ENCODE peak calls at places on chromosomes 5 and 9, in eight cellular contexts. S, G, P, A, V, L, Y and M are unnamed samples.

GRCh38 chr5:57316798-57317327 is 143.0 kb downstream of the GPBP1 start:
- DNase-seq in G (no peak), S (no peak), P (no peak), V (peak; percentile 100), L (no peak), Y (no peak), A (no peak), M (peak; percentile 91)

GRCh38 chr5:135221696-135222095 is 177.3 kb downstream of the MACROH2A1 start:
- DNase-seq in Y (no peak), G (no peak), L (no peak), A (peak; percentile 35), P (no peak), S (no peak), V (no peak), M (no peak)

GRCh38 chr5:118701796-118702195 is 286.6 kb downstream of the DTWD2 start:
- DNase-seq in Y (no peak), L (no peak), P (no peak), A (no peak), V (no peak), S (no peak), G (no peak), M (no peak)

GRCh38 chr5:68344447-68345111 is 129.0 kb downstream of the PIK3R1 start:
- DNase-seq in V (peak; percentile 50), L (no peak), S (peak; percentile 79), Y (no peak), P (no peak), A (no peak), G (no peak), M (peak; percentile 76)

GRCh38 chr9:36092509-36093215 is 43.9 kb upstream of the GLIPR2 start:
- DNase-seq in S (no peak), G (no peak), L (no peak), Y (no peak), A (peak; percentile 49), V (no peak), P (no peak), M (no peak)

GRCh38 chr9:124465736-124466135 is 15.5 kb downstream of the ADGRD2 start:
- DNase-seq in L (no peak), A (peak; percentile 11), Y (peak; percentile 16), G (no peak), P (no peak), V (no peak), S (no peak), M (no peak)

GRCh38 chr9:117411547-117411946 is 3.3 kb downstream of the ASTN2 start:
- DNase-seq in V (peak; percentile 6), Y (no peak), A (no peak), S (no peak), L (peak; percentile 80), G (no peak), P (no peak), M (no peak)

GRCh38 chr5:6504677-6505414 is 56.2 kb downstream of the UBE2QL1 start:
- DNase-seq in G (no peak), P (no peak), S (no peak), V (peak; percentile 15), A (no peak), L (no peak), Y (no peak), M (peak; percentile 71)

GRCh38 chr5:104088876-104089778 is 526.5 kb upstream of the NUDT12 start:
- DNase-seq in S (no peak), G (no peak), L (no peak), A (no peak), Y (no peak), P (no peak), V (no peak), M (no peak)

GRCh38 chr5:100496296-100496695 is 38.9 kb upstream of the FAM174A start:
- DNase-seq in L (no peak), Y (no peak), G (no peak), P (no peak), S (no peak), V (peak; percentile 5), A (no peak), M (no peak)

GRCh38 chr9:127065592-127065991 is 56.8 kb downstream of the ANGPTL2 start:
- DNase-seq in V (peak; percentile 96), S (peak; percentile 19), A (no peak), Y (no peak), G (no peak), L (no peak), P (no peak), M (no peak)

GRCh38 chr9:129596541-129597328 is 24.2 kb downstream of the C9orf50 start:
- DNase-seq in G (peak; percentile 67), V (peak; percentile 73), P (peak; percentile 73), Y (no peak), S (no peak), L (no peak), A (no peak), M (no peak)

DNA sequence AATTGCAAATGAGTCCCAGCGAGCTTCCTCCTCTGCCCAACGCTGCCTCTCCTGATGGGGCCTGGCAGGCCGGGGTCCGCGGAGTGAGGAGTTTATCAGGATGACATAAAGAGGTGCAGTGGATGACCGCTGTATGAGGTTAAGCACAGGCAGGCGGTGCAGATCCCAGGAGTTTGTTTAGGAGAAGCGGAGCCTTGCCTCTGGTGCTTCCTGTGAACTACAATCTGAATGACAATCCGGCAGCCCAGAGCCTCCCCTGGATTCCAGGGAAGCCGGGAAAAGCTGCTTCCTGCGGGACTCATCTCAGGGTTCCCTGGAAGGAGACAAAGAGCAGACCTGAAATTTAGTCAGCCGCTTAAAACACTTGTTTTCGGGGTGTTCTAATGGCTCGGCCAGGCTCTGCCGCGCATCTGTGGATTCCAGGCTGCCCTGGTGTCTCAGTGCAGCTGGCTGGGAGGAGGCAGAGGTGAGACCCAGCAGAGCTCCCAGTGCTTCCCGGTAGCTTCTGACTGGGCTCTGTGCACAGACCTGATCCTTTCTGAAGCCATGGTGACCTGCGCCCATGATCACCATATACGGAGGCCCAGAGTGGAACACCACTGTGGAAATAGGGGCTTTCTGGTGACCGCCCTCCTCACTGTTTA is 69.9 kb upstream of the IRX4 start:
- DNase-seq in V (no peak), G (no peak), P (no peak), A (no peak), Y (no peak), S (no peak), L (no peak), M (no peak)
- TF ChIP-seq CTCF in V (no peak), G (no peak), P (no peak), A (no peak), Y (no peak), S (no peak), L (no peak), M (no peak)

GRCh38 chr5:95284512-95285405 is at the start of gene MCTP1:
- DNase-seq in L (peak; percentile 25), V (no peak), S (no peak), A (no peak), Y (peak; percentile 86), P (no peak), G (peak; percentile 15), M (no peak)

GRCh38 chr5:95285406-95285761 is 490 bp upstream of the MCTP1 start:
- DNase-seq in L (no peak), V (no peak), Y (no peak), S (no peak), G (no peak), P (no peak), A (no peak), M (no peak)

GRCh38 chr5:95283022-95283615 is 1.8 kb downstream of the MCTP1 start:
- DNase-seq in Y (no peak), S (no peak), G (no peak), A (no peak), P (no peak), V (no peak), L (no peak), M (no peak)

GRCh38 chr5:95281211-95281610 is 3.7 kb downstream of the MCTP1 start:
- DNase-seq in V (peak; percentile 1), P (no peak), L (no peak), Y (no peak), S (peak; percentile 26), G (no peak), A (no peak), M (peak; percentile 51)

GRCh38 chr5:95283761-95284511 is 958 bp downstream of the MCTP1 start:
- DNase-seq in L (peak; percentile 28), V (no peak), G (peak; percentile 13), A (no peak), P (no peak), Y (peak; percentile 88), S (no peak), M (no peak)
- TF ChIP-seq CTCF in L (peak; percentile 49), V (no peak), G (no peak), A (peak; percentile 55), P (peak; percentile 34), Y (peak; percentile 33), S (peak; percentile 56), M (peak; percentile 56)

GRCh38 chr9:137478613-137479314 is 19.6 kb upstream of the NSMF start:
- DNase-seq in L (no peak), V (peak; percentile 24), S (no peak), P (no peak), G (no peak), A (no peak), Y (peak; percentile 75), M (no peak)
- TF ChIP-seq CTCF in L (no peak), V (no peak), S (no peak), P (no peak), G (no peak), A (no peak), Y (no peak), M (no peak)

GRCh38 chr5:530556-530955 is 6.3 kb upstream of the SLC9A3 start:
- DNase-seq in L (no peak), Y (peak; percentile 60), S (no peak), V (no peak), G (peak; percentile 2), A (peak; percentile 32), P (no peak), M (no peak)

GRCh38 chr5:530001-530400 is 5.8 kb upstream of the SLC9A3 start:
- DNase-seq in V (no peak), Y (no peak), A (peak; percentile 42), P (no peak), G (no peak), L (no peak), S (no peak), M (no peak)

GRCh38 chr5:526456-527088 is 2.3 kb upstream of the SLC9A3 start:
- DNase-seq in G (no peak), V (no peak), P (no peak), L (no peak), S (no peak), Y (peak; percentile 37), A (peak; percentile 33), M (no peak)

GRCh38 chr5:527646-528591 is 3.7 kb upstream of the SLC9A3 start:
- DNase-seq in S (no peak), V (no peak), P (no peak), L (no peak), A (peak; percentile 45), G (peak; percentile 11), Y (peak; percentile 70), M (no peak)

DNA sequence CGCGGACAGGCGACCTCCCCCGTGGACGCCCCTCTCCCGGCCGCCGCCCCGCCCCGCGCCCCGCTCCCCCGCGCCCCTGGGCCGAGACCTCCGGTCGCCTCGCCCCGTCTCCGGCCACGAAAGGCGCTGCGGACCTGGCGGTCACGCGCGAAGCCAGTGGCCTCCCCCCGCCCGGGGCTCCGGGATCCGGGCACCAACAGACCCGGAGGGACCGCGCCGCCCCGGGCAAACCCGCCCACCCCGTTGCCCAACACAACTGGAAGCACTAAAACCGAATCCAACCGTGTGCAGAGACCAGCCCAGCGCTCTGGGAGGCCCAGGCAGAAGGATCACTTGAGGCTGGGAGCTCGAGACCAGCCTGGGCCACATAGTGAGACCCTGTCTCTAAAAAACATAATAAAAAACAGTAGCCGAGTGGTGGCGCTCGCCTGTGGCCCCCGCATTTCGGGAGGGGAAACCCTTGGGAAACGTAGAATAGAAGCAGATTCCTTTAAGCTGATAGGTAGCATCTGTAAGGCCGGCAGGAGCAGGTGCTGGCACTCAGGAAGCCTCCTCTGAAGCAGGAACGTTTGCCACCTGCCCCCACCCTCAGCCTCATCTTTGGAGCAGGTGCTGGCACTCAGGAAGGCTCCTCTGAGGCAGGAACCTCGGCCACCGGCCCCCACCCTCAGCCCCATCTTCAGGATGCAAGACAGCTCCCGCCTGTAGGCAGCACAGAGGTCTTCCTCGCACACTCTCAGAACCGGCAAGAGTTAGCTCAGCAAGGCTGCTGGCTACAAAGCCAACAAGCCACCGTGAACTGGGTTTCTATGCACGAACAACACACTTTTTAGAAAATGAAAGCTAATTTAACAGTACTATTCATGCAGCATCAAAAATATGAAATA is 4.6 kb upstream of the SLC9A3 start:
- DNase-seq in A (peak; percentile 37), P (no peak), Y (peak; percentile 73), S (no peak), L (no peak), G (peak; percentile 14), V (no peak), M (no peak)
- TF ChIP-seq CTCF in A (no peak), P (no peak), Y (no peak), S (no peak), L (no peak), G (no peak), V (no peak), M (no peak)